ENCODE peak calls at places on chromosomes 4 and X, in ten cellular contexts. I is COR-L47; Y is A673; J is fibroblast of the conjunctiva; K is epithelial cell of prostate; E is activated CD8-positive, alpha-beta memory T cell treated with anti-CD3 and anti-CD28 coated beads for 48 hours; L is fibroblast of lung; M is non-pigmented ciliary epithelial cell; V is nephron progenitor cell; Z is NCI-H82. D is an unnamed sample.

GRCh38 chr4:139202984-139203383 is 26.0 kb upstream of the ELF2 start:
- DNase-seq in V (no peak), J (no peak), E (no peak), Z (no peak), M (no peak), K (no peak), L (no peak), Y (no peak), I (no peak), D (no peak)

GRCh38 chr4:143311924-143312323 is 24.8 kb upstream of the GAB1 start:
- DNase-seq in V (no peak), E (no peak), J (no peak), Y (no peak), Z (no peak), M (no peak), K (no peak), L (no peak), I (no peak), D (no peak)

GRCh38 chr4:25783943-25784342 is 78.8 kb downstream of the SEL1L3 start:
- DNase-seq in K (no peak), M (no peak), L (no peak), Y (no peak), J (no peak), I (no peak), Z (no peak), E (no peak), V (no peak), D (no peak)

GRCh38 chrX:74420194-74421035 is 878 bp upstream of the SLC16A2 start:
- DNase-seq in V (peak), K (no peak), Z (peak), L (peak), M (no peak), Y (peak), E (no peak), J (peak), I (no peak), D (peak)

GRCh38 chr4:78057600-78058560 is 757 bp downstream of the FRAS1 start:
- DNase-seq in L (peak), M (no peak), J (peak), K (no peak), I (peak), V (peak), Z (peak), Y (peak), E (no peak), D (no peak)

GRCh38 chr4:140893939-140894338 is 137.8 kb upstream of the TBC1D9 start:
- DNase-seq in Z (no peak), E (no peak), M (no peak), I (no peak), J (peak), V (no peak), Y (peak), K (no peak), L (peak), D (no peak)

GRCh38 chr4:38943355-38943754 is 75.7 kb downstream of the FAM114A1 start:
- DNase-seq in J (no peak), Z (peak), Y (no peak), M (no peak), L (no peak), I (no peak), E (no peak), K (no peak), V (no peak), D (no peak)

GRCh38 chrX:21153503-21153902 is 220.7 kb upstream of the CNKSR2 start:
- DNase-seq in E (no peak), Y (no peak), J (no peak), L (peak), Z (no peak), V (no peak), I (no peak), K (no peak), M (no peak), D (no peak)

D was measured in H9.